ENCODE peak calls at places on chromosomes 1 and 21, in ten cellular contexts. J, Z, S, W, F, D, V, Q, R and U are unnamed samples.

GRCh38 chr1:153312569-153313186 is at the start of gene PGLYRP3:
- DNase-seq in J (no peak), Z (no peak), S (no peak), W (no peak), F (no peak), D (no peak), V (no peak), Q (no peak), R (no peak), U (no peak)

GRCh38 chr1:228083871-228084278 is 1.4 kb downstream of the ARF1 start:
- DNase-seq in J (peak), Z (no peak), S (no peak), W (no peak), F (no peak), D (no peak), V (no peak), Q (peak), R (no peak), U (no peak)

GRCh38 chr1:204714861-204715511 is 29.4 kb upstream of the LRRN2 start:
- DNase-seq in J (no peak), Z (no peak), S (peak), W (no peak), F (no peak), D (peak), V (no peak), Q (no peak), R (no peak), U (no peak)

GRCh38 chr1:156150107-156151000 is 3.0 kb upstream of the SEMA4A start:
- DNase-seq in J (no peak), Z (no peak), S (no peak), W (no peak), F (no peak), D (no peak), V (no peak), Q (no peak), R (no peak), U (no peak)

GRCh38 chr1:176767714-176768136 is 304.8 kb downstream of the PAPPA2 start:
- DNase-seq in J (no peak), Z (no peak), S (no peak), W (no peak), F (no peak), D (no peak), V (no peak), Q (no peak), R (no peak), U (no peak)

GRCh38 chr1:65445837-65446236 is 25.4 kb downstream of the LEPR start:
- DNase-seq in J (no peak), Z (no peak), S (no peak), W (no peak), F (no peak), D (no peak), V (no peak), Q (no peak), R (no peak), U (no peak)

GRCh38 chr1:230186003-230186863 is 119.2 kb downstream of the GALNT2 start:
- DNase-seq in J (peak), Z (no peak), S (no peak), W (no peak), F (peak), D (peak), V (no peak), Q (peak), R (peak), U (no peak)

GRCh38 chr21:44374601-44375280 is 21.3 kb downstream of the TRPM2 start:
- DNase-seq in J (no peak), Z (no peak), S (no peak), W (no peak), F (no peak), D (no peak), V (no peak), Q (no peak), R (no peak), U (no peak)

GRCh38 chr1:27509127-27510080 is 19.4 kb upstream of the WASF2 start:
- DNase-seq in J (peak), Z (no peak), S (no peak), W (no peak), F (peak), D (no peak), V (no peak), Q (no peak), R (no peak), U (no peak)

GRCh38 chr21:33961061-33961460 is 45.5 kb upstream of the ATP5PO start:
- DNase-seq in J (no peak), Z (no peak), S (no peak), W (no peak), F (no peak), D (no peak), V (no peak), Q (no peak), R (no peak), U (no peak)

GRCh38 chr1:31524196-31524967 is 51.9 kb upstream of the TINAGL1 start:
- DNase-seq in J (no peak), Z (no peak), S (no peak), W (no peak), F (no peak), D (no peak), V (no peak), Q (no peak), R (no peak), U (no peak)

GRCh38 chr1:85611390-85611789 is 30.8 kb downstream of the CCN1 start:
- DNase-seq in J (no peak), Z (no peak), S (no peak), W (no peak), F (no peak), D (no peak), V (no peak), Q (peak), R (no peak), U (no peak)

GRCh38 chr1:62841587-62842169 is 57.7 kb downstream of the ATG4C start:
- DNase-seq in J (peak), Z (no peak), S (peak), W (no peak), F (peak), D (no peak), V (no peak), Q (peak), R (no peak), U (no peak)

GRCh38 chr1:226078336-226078735 is 15.8 kb downstream of the H3-3A start:
- DNase-seq in J (no peak), Z (no peak), S (no peak), W (no peak), F (no peak), D (no peak), V (no peak), Q (no peak), R (no peak), U (no peak)

GRCh38 chr1:211493133-211493864 is 1.3 kb upstream of the RD3 start:
- DNase-seq in J (no peak), Z (no peak), S (no peak), W (no peak), F (no peak), D (no peak), V (no peak), Q (no peak), R (no peak), U (no peak)

GRCh38 chr1:96492236-96492635 is 229.3 kb upstream of the PTBP2 start:
- DNase-seq in J (no peak), Z (no peak), S (peak), W (no peak), F (no peak), D (no peak), V (no peak), Q (no peak), R (no peak), U (no peak)

GRCh38 chr1:163273766-163274441 is 47.9 kb upstream of the NUF2 start:
- DNase-seq in J (no peak), Z (no peak), S (no peak), W (no peak), F (no peak), D (no peak), V (no peak), Q (no peak), R (no peak), U (no peak)

GRCh38 chr1:57124768-57125446 is 159.1 kb upstream of the C8B start:
- DNase-seq in J (no peak), Z (no peak), S (no peak), W (no peak), F (no peak), D (no peak), V (no peak), Q (peak), R (no peak), U (no peak)

GRCh38 chr21:42652527-42653491 is 612 bp upstream of the PDE9A start:
- DNase-seq in J (peak), Z (peak), S (peak), W (peak), F (peak), D (peak), V (peak), Q (peak), R (peak), U (peak)

GRCh38 chr1:155083865-155084721 is 5.5 kb downstream of the EFNA3 start:
- DNase-seq in J (peak), Z (no peak), S (no peak), W (peak), F (no peak), D (no peak), V (no peak), Q (no peak), R (no peak), U (peak)

GRCh38 chr1:184025242-184025675 is 12.3 kb downstream of the COLGALT2 start:
- DNase-seq in J (no peak), Z (no peak), S (no peak), W (peak), F (no peak), D (no peak), V (no peak), Q (peak), R (peak), U (no peak)

GRCh38 chr1:1594602-1594981 is 5.3 kb downstream of the FNDC10 start:
- DNase-seq in J (no peak), Z (no peak), S (no peak), W (no peak), F (no peak), D (no peak), V (no peak), Q (no peak), R (no peak), U (no peak)

GRCh38 chr1:1332774-1333480 is 1.8 kb downstream of the TAS1R3 start:
- DNase-seq in J (no peak), Z (no peak), S (no peak), W (no peak), F (no peak), D (no peak), V (no peak), Q (no peak), R (peak), U (peak)

GRCh38 chr21:44405948-44406872 is 49.1 kb upstream of the LRRC3 start:
- DNase-seq in J (no peak), Z (no peak), S (no peak), W (no peak), F (no peak), D (no peak), V (no peak), Q (no peak), R (no peak), U (no peak)

GRCh38 chr21:38277501-38278111 is 20.8 kb downstream of the KCNJ15 start:
- DNase-seq in J (peak), Z (no peak), S (no peak), W (no peak), F (peak), D (no peak), V (no peak), Q (peak), R (no peak), U (no peak)

DNA sequence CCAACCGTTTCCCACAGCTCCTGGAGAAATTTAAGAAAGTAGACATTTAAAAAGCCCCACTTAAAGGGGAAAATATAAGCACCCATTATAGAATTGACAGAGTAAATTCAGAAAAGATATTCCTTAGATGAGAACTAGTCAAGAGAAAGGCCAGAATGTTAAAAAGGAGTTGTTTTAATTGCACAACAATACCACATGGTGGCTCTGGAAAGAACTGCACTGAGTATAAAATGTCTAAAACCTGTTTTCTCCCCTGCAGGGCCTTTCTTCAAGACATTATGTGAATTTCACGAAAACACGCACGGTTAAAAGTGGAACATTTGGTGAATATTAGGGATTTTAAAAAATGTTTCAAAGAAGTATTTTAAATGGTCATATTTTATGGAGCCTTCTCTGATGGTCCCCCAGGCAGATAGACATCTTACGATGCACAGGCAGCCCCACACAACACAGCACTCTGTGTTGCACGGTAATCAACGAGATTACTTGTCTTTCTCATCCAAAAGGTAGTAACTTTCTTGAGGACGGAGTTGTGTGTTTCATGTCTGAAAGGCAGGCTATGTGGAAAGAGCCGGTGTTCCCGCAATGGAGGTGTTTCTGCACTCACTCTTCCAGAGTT is 101.9 kb downstream of the PRRX1 start:
- DNase-seq in J (no peak), Z (no peak), S (no peak), W (no peak), F (no peak), D (no peak), V (no peak), Q (peak), R (no peak), U (no peak)
- TF ChIP-seq CTCF in J (no peak), Z (peak), S (peak), W (peak), F (peak), D (no peak), V (peak), Q (peak), R (no peak), U (peak)

GRCh38 chr21:24594082-24594481 is 1013.2 kb downstream of the MRPL39 start:
- DNase-seq in J (no peak), Z (no peak), S (no peak), W (no peak), F (no peak), D (peak), V (no peak), Q (no peak), R (no peak), U (no peak)
- TF ChIP-seq CTCF in J (no peak), Z (no peak), S (no peak), W (no peak), F (no peak), D (no peak), V (no peak), Q (no peak), R (no peak), U (no peak)

DNA sequence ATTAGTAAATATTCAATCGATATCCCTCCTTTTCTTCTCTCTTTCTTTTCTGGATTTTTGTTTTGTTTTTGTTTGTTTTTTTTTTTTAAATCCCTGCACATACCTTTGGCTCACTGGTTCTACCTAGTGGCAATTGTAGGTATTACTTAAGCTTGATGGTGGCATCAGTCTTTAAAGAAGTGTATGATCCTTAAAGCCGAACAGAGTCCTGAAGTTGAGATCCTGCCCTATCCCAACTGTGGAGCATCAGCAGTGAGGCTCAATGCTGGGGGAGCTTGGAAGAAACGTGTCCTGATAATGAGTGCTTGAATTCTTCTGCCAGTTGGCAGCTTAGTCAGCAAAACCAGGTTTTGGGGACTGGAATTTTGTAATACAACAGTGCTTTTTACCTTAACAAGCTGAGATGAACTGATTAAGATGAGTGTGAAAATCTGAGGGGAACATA is 60.8 kb downstream of the FASLG start:
- DNase-seq in J (no peak), Z (no peak), S (peak), W (no peak), F (peak), D (no peak), V (no peak), Q (peak), R (no peak), U (no peak)
- TF ChIP-seq CTCF in J (peak), Z (peak), S (peak), W (peak), F (peak), D (peak), V (peak), Q (peak), R (peak), U (peak)

GRCh38 chr1:100928128-100928527 is 32.2 kb downstream of the SLC30A7 start:
- DNase-seq in J (no peak), Z (no peak), S (no peak), W (no peak), F (peak), D (no peak), V (no peak), Q (no peak), R (no peak), U (no peak)
- TF ChIP-seq CTCF in J (no peak), Z (peak), S (no peak), W (no peak), F (peak), D (no peak), V (peak), Q (peak), R (no peak), U (no peak)

GRCh38 chr1:56034222-56034621 is 545.1 kb downstream of the PLPP3 start:
- DNase-seq in J (no peak), Z (no peak), S (no peak), W (no peak), F (no peak), D (no peak), V (no peak), Q (peak), R (no peak), U (no peak)
- TF ChIP-seq CTCF in J (no peak), Z (no peak), S (no peak), W (no peak), F (no peak), D (no peak), V (no peak), Q (no peak), R (no peak), U (no peak)